ENCODE peak calls at places on chromosome X, in eight cellular contexts. One of them, this sample, is unnamed.

GRCh38 chrX:38458071-38458470 is 103.3 kb upstream of the TSPAN7 start:
- DNase-seq in HCT116: no peak
- DNase-seq in HepG2: no peak
- DNase-seq in H1: no peak
- DNase-seq in A549: no peak
- DNase-seq in K562: no peak
- DNase-seq in NB4: peak
- DNase-seq in GM12878: no peak
- DNase-seq in this sample: no peak

GRCh38 chrX:115898382-115899001 is 272.1 kb upstream of the AGTR2 start:
- DNase-seq in NB4: peak
- DNase-seq in GM12878: no peak
- DNase-seq in HepG2: peak
- DNase-seq in K562: peak
- DNase-seq in HCT116: peak
- DNase-seq in A549: no peak
- DNase-seq in H1: peak
- DNase-seq in this sample: no peak

GRCh38 chrX:32618154-32618553 is 593.2 kb downstream of the DMD start:
- DNase-seq in HepG2: no peak
- DNase-seq in GM12878: no peak
- DNase-seq in H1: no peak
- DNase-seq in NB4: no peak
- DNase-seq in A549: no peak
- DNase-seq in HCT116: no peak
- DNase-seq in K562: no peak
- DNase-seq in this sample: no peak

GRCh38 chrX:29870608-29871007 is 344.8 kb upstream of the MAGEB2 start:
- DNase-seq in H1: no peak
- DNase-seq in K562: no peak
- DNase-seq in A549: no peak
- DNase-seq in NB4: no peak
- DNase-seq in HepG2: no peak
- DNase-seq in GM12878: no peak
- DNase-seq in HCT116: no peak
- DNase-seq in this sample: no peak

GRCh38 chrX:81874807-81875206 is 672.9 kb downstream of the SH3BGRL start:
- DNase-seq in H1: no peak
- DNase-seq in GM12878: no peak
- DNase-seq in K562: no peak
- DNase-seq in HCT116: no peak
- DNase-seq in NB4: no peak
- DNase-seq in HepG2: no peak
- DNase-seq in A549: no peak
- DNase-seq in this sample: no peak

GRCh38 chrX:39525758-39526157 is 572.0 kb downstream of the BCOR start:
- DNase-seq in A549: no peak
- DNase-seq in K562: no peak
- DNase-seq in H1: no peak
- DNase-seq in GM12878: no peak
- DNase-seq in HepG2: no peak
- DNase-seq in NB4: no peak
- DNase-seq in HCT116: no peak
- DNase-seq in this sample: no peak

GRCh38 chrX:67614006-67614405 is 70.2 kb downstream of the AR start:
- DNase-seq in K562: no peak
- DNase-seq in HCT116: no peak
- DNase-seq in NB4: no peak
- DNase-seq in A549: no peak
- DNase-seq in H1: no peak
- DNase-seq in GM12878: no peak
- DNase-seq in HepG2: no peak
- DNase-seq in this sample: peak

GRCh38 chrX:103811858-103812257 is 20.2 kb downstream of the RAB9B start:
- DNase-seq in H1: no peak
- DNase-seq in GM12878: no peak
- DNase-seq in HepG2: peak
- DNase-seq in HCT116: no peak
- DNase-seq in NB4: no peak
- DNase-seq in A549: no peak
- DNase-seq in K562: no peak
- DNase-seq in this sample: no peak

GRCh38 chrX:66863721-66864120 is 224.8 kb upstream of the EDA2R start:
- DNase-seq in A549: no peak
- DNase-seq in NB4: no peak
- DNase-seq in HepG2: no peak
- DNase-seq in K562: no peak
- DNase-seq in HCT116: no peak
- DNase-seq in H1: no peak
- DNase-seq in GM12878: no peak
- DNase-seq in this sample: no peak

GRCh38 chrX:8653956-8654355 is 78.0 kb downstream of the ANOS1 start:
- DNase-seq in GM12878: no peak
- DNase-seq in NB4: no peak
- DNase-seq in K562: no peak
- DNase-seq in A549: no peak
- DNase-seq in HepG2: no peak
- DNase-seq in H1: no peak
- DNase-seq in HCT116: no peak
- DNase-seq in this sample: no peak

GRCh38 chrX:134715930-134716619 is 57.8 kb upstream of the PLAC1 start:
- DNase-seq in GM12878: no peak
- DNase-seq in A549: no peak
- DNase-seq in K562: no peak
- DNase-seq in H1: peak
- DNase-seq in NB4: no peak
- DNase-seq in HCT116: no peak
- DNase-seq in HepG2: no peak
- DNase-seq in this sample: peak

GRCh38 chrX:7083468-7084396 is 63.8 kb upstream of the STS start:
- DNase-seq in HCT116: peak
- DNase-seq in K562: peak
- DNase-seq in A549: no peak
- DNase-seq in GM12878: peak
- DNase-seq in HepG2: no peak
- DNase-seq in H1: no peak
- DNase-seq in NB4: peak
- DNase-seq in this sample: peak

GRCh38 chrX:155534800-155535199 is 76.4 kb upstream of the F8A3 start:
- DNase-seq in GM12878: no peak
- DNase-seq in HCT116: no peak
- DNase-seq in A549: no peak
- DNase-seq in K562: peak
- DNase-seq in H1: no peak
- DNase-seq in NB4: peak
- DNase-seq in HepG2: no peak
- DNase-seq in this sample: no peak

GRCh38 chrX:116276191-116276700 is 105.7 kb downstream of the AGTR2 start:
- DNase-seq in A549: no peak
- DNase-seq in GM12878: no peak
- DNase-seq in NB4: no peak
- DNase-seq in HCT116: no peak
- DNase-seq in HepG2: no peak
- DNase-seq in H1: no peak
- DNase-seq in K562: no peak
- DNase-seq in this sample: no peak

GRCh38 chrX:141467442-141467841 is 117.1 kb downstream of the SPANXA1 start:
- DNase-seq in H1: no peak
- DNase-seq in HepG2: no peak
- DNase-seq in GM12878: no peak
- DNase-seq in HCT116: no peak
- DNase-seq in A549: no peak
- DNase-seq in NB4: no peak
- DNase-seq in K562: no peak
- DNase-seq in this sample: peak

GRCh38 chrX:9878141-9878875 is 88.8 kb upstream of the CLDN34 start:
- DNase-seq in K562: no peak
- DNase-seq in A549: no peak
- DNase-seq in H1: no peak
- DNase-seq in GM12878: no peak
- DNase-seq in HCT116: no peak
- DNase-seq in HepG2: no peak
- DNase-seq in NB4: no peak
- DNase-seq in this sample: peak
- TF ChIP-seq MAX in K562: no peak
- TF ChIP-seq MAX in A549: no peak
- TF ChIP-seq MAX in H1: no peak
- TF ChIP-seq MAX in GM12878: no peak
- TF ChIP-seq MAX in HCT116: no peak
- TF ChIP-seq MAX in HepG2: no peak
- TF ChIP-seq MAX in NB4: no peak
- TF ChIP-seq MAX in this sample: no peak

DNA sequence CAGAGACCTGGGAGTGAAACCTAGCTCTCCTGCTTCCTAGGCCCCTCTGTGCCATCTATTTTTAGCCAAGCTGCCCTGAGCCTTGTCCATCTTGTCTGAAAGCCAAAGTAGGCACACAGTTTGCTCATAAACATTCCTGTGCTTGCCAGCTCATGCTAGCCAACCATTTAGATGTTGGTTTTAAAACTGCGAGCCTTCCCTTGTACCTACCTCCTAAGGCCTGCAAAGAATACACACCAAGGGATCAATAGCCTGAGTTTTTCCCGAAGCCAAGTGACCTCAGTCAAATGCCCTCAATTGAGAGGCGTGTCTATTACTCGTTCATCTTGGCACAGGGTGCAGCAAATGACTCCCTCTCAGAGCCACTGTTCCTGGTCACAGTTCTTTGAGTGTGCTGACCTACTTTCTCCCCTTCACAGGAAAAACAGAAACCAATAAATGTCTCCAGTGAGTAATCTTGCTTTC is 48.5 kb downstream of the ZCCHC12 start:
- DNase-seq in HCT116: no peak
- DNase-seq in K562: no peak
- DNase-seq in H1: no peak
- DNase-seq in A549: no peak
- DNase-seq in HepG2: no peak
- DNase-seq in GM12878: no peak
- DNase-seq in NB4: no peak
- DNase-seq in this sample: no peak
- TF ChIP-seq POLR2A in HCT116: no peak
- TF ChIP-seq POLR2A in K562: no peak
- TF ChIP-seq POLR2A in H1: no peak
- TF ChIP-seq POLR2A in A549: no peak
- TF ChIP-seq POLR2A in HepG2: no peak
- TF ChIP-seq POLR2A in GM12878: no peak
- TF ChIP-seq POLR2A in NB4: no peak
- TF ChIP-seq POLR2A in this sample: no peak

GRCh38 chrX:43971966-43972961 is 926 bp downstream of the NDP start:
- DNase-seq in HCT116: no peak
- DNase-seq in K562: no peak
- DNase-seq in GM12878: no peak
- DNase-seq in H1: no peak
- DNase-seq in NB4: no peak
- DNase-seq in A549: no peak
- DNase-seq in HepG2: no peak
- DNase-seq in this sample: peak
- H3K4me3 ChIP-seq in HCT116: no peak
- H3K4me3 ChIP-seq in K562: no peak
- H3K4me3 ChIP-seq in GM12878: no peak
- H3K4me3 ChIP-seq in H1: peak
- H3K4me3 ChIP-seq in NB4: no peak
- H3K4me3 ChIP-seq in A549: no peak
- H3K4me3 ChIP-seq in HepG2: no peak
- H3K4me3 ChIP-seq in this sample: peak

DNA sequence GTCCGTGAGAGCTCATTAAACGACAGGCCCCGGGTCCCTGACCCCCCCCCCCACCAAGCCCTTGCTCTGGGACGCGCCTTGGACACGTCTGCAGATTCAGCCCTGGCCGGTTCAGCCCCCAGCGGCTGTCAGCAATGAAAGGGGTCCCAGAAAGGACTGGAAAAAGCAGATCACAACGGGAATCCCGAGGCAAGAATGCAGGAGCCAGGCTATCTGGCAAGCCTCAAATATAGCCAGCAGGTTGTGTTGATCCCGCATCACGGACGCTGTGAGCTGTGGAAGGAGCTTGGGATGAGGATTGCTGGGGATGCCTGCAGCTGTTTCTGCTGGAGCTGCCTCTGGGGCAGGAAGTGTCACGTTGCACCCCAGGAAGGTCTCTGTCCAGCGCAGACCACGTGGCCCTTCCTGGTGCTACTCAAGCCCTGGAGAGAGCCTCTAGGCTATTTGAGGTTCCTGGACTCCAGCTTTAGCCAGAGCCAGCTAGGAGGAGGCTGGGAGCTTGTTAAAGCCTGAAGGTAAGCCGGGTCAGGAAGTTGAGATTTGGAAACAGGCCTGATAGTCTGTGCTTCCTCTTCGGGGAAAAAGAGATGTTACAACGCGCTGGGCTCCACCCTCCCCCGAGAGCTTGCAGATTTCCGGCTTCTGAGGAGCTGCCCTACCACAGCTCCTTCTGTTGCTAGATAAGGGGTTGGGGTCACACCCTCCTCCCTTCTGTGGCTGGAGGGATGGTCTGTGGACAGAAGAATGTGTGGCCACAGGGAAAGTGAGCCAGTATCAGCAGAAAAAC is 19.3 kb upstream of the CSF2RA start:
- DNase-seq in A549: no peak
- DNase-seq in HepG2: peak
- DNase-seq in NB4: peak
- DNase-seq in K562: peak
- DNase-seq in H1: peak
- DNase-seq in HCT116: no peak
- DNase-seq in GM12878: peak
- DNase-seq in this sample: no peak
- TF ChIP-seq MAX in A549: peak
- TF ChIP-seq MAX in HepG2: peak
- TF ChIP-seq MAX in NB4: peak
- TF ChIP-seq MAX in K562: no peak
- TF ChIP-seq MAX in H1: peak
- TF ChIP-seq MAX in HCT116: no peak
- TF ChIP-seq MAX in GM12878: no peak
- TF ChIP-seq MAX in this sample: peak

GRCh38 chrX:129772796-129773431 is 6.8 kb upstream of the SASH3 start:
- DNase-seq in A549: no peak
- DNase-seq in GM12878: peak
- DNase-seq in HepG2: no peak
- DNase-seq in H1: no peak
- DNase-seq in NB4: peak
- DNase-seq in HCT116: no peak
- DNase-seq in K562: no peak
- DNase-seq in this sample: no peak
- TF ChIP-seq POLR2A in A549: no peak
- TF ChIP-seq POLR2A in GM12878: peak
- TF ChIP-seq POLR2A in HepG2: no peak
- TF ChIP-seq POLR2A in H1: no peak
- TF ChIP-seq POLR2A in NB4: no peak
- TF ChIP-seq POLR2A in HCT116: no peak
- TF ChIP-seq POLR2A in K562: no peak
- TF ChIP-seq POLR2A in this sample: no peak